ENCODE peak calls at places on chromosomes 2 and 18, in eight cellular contexts. T is tibial nerve, U is lower leg skin, D is HCT116, G is fibroblast of mammary gland, C is OCI-LY7, P is ovary, H is fibroblast of lung. Z is an unnamed sample.

GRCh38 chr18:23502516-23503037 is 734 bp upstream of the RMC1 start:
- DNase-seq in T (no peak), U (no peak), D (no peak), G (no peak), C (no peak), P (no peak), H (no peak), Z (no peak)

GRCh38 chr2:75035444-75036353 is 77.3 kb downstream of the POLE4 start:
- DNase-seq in T (no peak), U (no peak), D (no peak), G (peak), C (no peak), P (no peak), H (peak), Z (no peak)

GRCh38 chr2:196592912-196593881 is 46.3 kb upstream of the CCDC150 start:
- DNase-seq in T (no peak), U (no peak), D (no peak), G (peak), C (no peak), P (no peak), H (peak), Z (no peak)

GRCh38 chr2:241561811-241562210 is 3.3 kb downstream of the BOK start:
- DNase-seq in T (peak), U (peak), D (no peak), G (peak), C (no peak), P (peak), H (peak), Z (no peak)

GRCh38 chr2:96806468-96807126 is 9.5 kb upstream of the CNNM3 start:
- DNase-seq in T (no peak), U (no peak), D (no peak), G (no peak), C (peak), P (no peak), H (no peak), Z (no peak)

GRCh38 chr2:234451852-234452625 is 44.8 kb downstream of the ARL4C start:
- DNase-seq in T (no peak), U (no peak), D (no peak), G (peak), C (peak), P (no peak), H (peak), Z (no peak)

GRCh38 chr2:98928242-98928641 is 7.8 kb downstream of the CRACDL start:
- DNase-seq in T (no peak), U (no peak), D (no peak), G (no peak), C (no peak), P (no peak), H (no peak), Z (no peak)

GRCh38 chr2:104215269-104216161 is 638.4 kb upstream of the POU3F3 start:
- DNase-seq in T (no peak), U (no peak), D (no peak), G (no peak), C (no peak), P (no peak), H (no peak), Z (no peak)

GRCh38 chr2:128808462-128809255 is 490.0 kb upstream of the HS6ST1 start:
- DNase-seq in T (no peak), U (peak), D (peak), G (peak), C (no peak), P (no peak), H (peak), Z (no peak)

GRCh38 chr2:176642074-176642473 is 372.8 kb downstream of the MTX2 start:
- DNase-seq in T (no peak), U (no peak), D (no peak), G (peak), C (no peak), P (no peak), H (peak), Z (no peak)

DNA sequence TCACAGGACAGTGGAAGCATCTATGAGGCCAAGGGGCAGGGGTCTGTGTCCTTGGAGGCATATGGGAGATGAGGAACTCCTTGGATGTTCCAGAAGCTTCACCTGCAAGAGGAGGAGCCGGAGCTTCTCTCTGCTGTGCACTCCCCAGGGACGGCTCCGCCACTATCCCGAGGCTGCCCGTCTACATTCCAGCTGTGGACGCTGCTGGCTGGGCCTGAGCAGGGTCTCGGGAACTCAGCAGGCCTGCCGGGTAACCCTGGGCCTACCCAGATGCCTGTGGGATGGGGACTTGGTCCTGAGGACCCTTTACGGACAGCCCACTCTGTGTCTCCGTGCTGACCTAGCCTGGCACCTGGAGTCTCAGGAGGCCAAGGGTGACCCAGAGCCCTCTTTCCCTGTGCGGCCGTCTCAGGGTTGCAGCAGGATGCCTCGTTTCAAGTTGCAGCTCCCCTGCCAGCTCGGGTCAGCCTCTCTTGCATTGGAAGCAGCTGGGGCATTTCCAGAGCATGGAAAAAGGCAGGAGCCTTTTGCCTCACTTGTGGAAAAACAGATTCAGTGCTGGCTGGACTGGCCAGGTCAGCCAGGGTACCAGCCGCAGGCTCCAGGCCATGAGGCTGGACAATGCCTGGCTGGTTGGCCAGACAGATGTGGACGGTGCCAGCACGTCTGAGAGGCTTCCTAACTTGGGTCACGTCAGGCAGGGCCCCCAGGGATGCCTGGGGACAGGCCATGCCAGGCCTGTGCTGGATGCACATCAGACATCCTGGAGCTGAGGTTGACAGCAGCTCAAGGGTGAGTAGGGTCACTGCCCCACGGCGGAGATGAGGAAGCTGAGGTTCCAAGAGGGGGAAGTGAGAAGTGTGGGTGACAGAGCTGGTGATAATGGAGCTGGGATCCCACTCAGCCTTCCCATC is 41.5 kb downstream of the SCTR start:
- DNase-seq in T (no peak), U (peak), D (no peak), G (no peak), C (no peak), P (no peak), H (no peak), Z (no peak)
- H3K4me3 ChIP-seq in T (no peak), U (no peak), D (no peak), G (no peak), C (no peak), P (no peak), H (no peak), Z (no peak)

GRCh38 chr18:41905786-41906527 is 49.1 kb upstream of the PIK3C3 start:
- DNase-seq in T (no peak), U (no peak), D (no peak), G (no peak), C (no peak), P (no peak), H (no peak), Z (no peak)

GRCh38 chr18:41906528-41907256 is 48.3 kb upstream of the PIK3C3 start:
- DNase-seq in T (no peak), U (no peak), D (peak), G (peak), C (peak), P (no peak), H (peak), Z (no peak)
- H3K4me3 ChIP-seq in T (no peak), U (no peak), D (no peak), G (peak), C (no peak), P (no peak), H (no peak), Z (no peak)

GRCh38 chr18:25345432-25345831 is 6.5 kb downstream of the ZNF521 start:
- DNase-seq in T (no peak), U (no peak), D (no peak), G (peak), C (no peak), P (no peak), H (peak), Z (no peak)
- H3K4me3 ChIP-seq in T (no peak), U (no peak), D (no peak), G (no peak), C (no peak), P (no peak), H (no peak), Z (no peak)

GRCh38 chr2:42182654-42183308 is 13.6 kb downstream of the EML4 start:
- DNase-seq in T (no peak), U (no peak), D (no peak), G (no peak), C (no peak), P (no peak), H (no peak), Z (no peak)
- H3K4me3 ChIP-seq in T (no peak), U (no peak), D (no peak), G (no peak), C (no peak), P (no peak), H (no peak), Z (no peak)

GRCh38 chr2:66437055-66437454 is 2.1 kb downstream of the MEIS1 start:
- DNase-seq in T (no peak), U (no peak), D (no peak), G (peak), C (no peak), P (no peak), H (peak), Z (no peak)
- H3K4me3 ChIP-seq in T (peak), U (no peak), D (no peak), G (peak), C (peak), P (peak), H (peak), Z (peak)